ENCODE peak calls at places on chromosomes 13 and 19, in nine cellular contexts. V is adrenal gland, Z is BE2C, U is aorta, A is neural progenitor cell, W is cardiac muscle cell, N is stomach, G is tibial artery, C is tibial nerve. E is an unnamed sample.

GRCh38 chr19:14460935-14461334 is 14.2 kb downstream of the PTGER1 start:
- DNase-seq in Z (no peak), A (no peak), U (no peak), N (no peak), V (no peak), G (no peak), W (no peak), C (no peak), E (no peak)

GRCh38 chr13:45511310-45512147 is 46.8 kb downstream of the COG3 start:
- DNase-seq in A (peak; percentile 80), U (no peak), V (no peak), C (peak; percentile 69), W (peak; percentile 78), G (no peak), N (no peak), Z (peak; percentile 33), E (peak; percentile 42)

GRCh38 chr13:20998649-20999415 is 62.6 kb downstream of the LATS2 start:
- DNase-seq in Z (no peak), A (no peak), N (no peak), G (no peak), C (no peak), U (no peak), W (no peak), V (no peak), E (no peak)

GRCh38 chr13:66888698-66889097 is 341.4 kb downstream of the PCDH9 start:
- DNase-seq in W (no peak), A (no peak), Z (no peak), V (no peak), N (no peak), C (no peak), U (no peak), G (no peak), E (no peak)

GRCh38 chr19:40982594-40983101 is 8.4 kb upstream of the CYP2B6 start:
- DNase-seq in A (no peak), V (no peak), W (no peak), G (no peak), U (no peak), N (no peak), C (no peak), Z (no peak), E (no peak)

GRCh38 chr13:30194906-30195305 is 112.4 kb downstream of the KATNAL1 start:
- DNase-seq in V (no peak), W (peak; percentile 13), U (no peak), N (no peak), G (no peak), Z (no peak), A (no peak), C (no peak), E (no peak)

GRCh38 chr19:7179917-7180306 is 110.4 kb downstream of the ZNF557 start:
- DNase-seq in U (no peak), C (no peak), Z (no peak), V (no peak), W (no peak), G (no peak), A (no peak), N (no peak), E (no peak)

GRCh38 chr13:95087746-95088305 is 213.4 kb downstream of the ABCC4 start:
- DNase-seq in V (no peak), W (no peak), A (no peak), U (no peak), G (no peak), N (no peak), C (no peak), Z (no peak), E (no peak)

GRCh38 chr13:64165826-64166225 is 2750.2 kb upstream of the PCDH20 start:
- DNase-seq in W (no peak), N (no peak), V (no peak), C (no peak), G (no peak), Z (no peak), U (no peak), A (no peak), E (no peak)

GRCh38 chr13:19601749-19602725 is 31.4 kb upstream of the MPHOSPH8 start:
- DNase-seq in G (no peak), Z (peak; percentile 82), U (peak; percentile 54), C (no peak), N (peak; percentile 37), A (peak; percentile 77), W (peak; percentile 55), V (no peak), E (no peak)

GRCh38 chr19:51372649-51373504 is at the start of gene NKG7:
- DNase-seq in C (no peak), N (no peak), G (no peak), V (no peak), W (no peak), A (no peak), Z (no peak), U (no peak), E (peak; percentile 93)

GRCh38 chr13:66264976-66265375 is 965.2 kb downstream of the PCDH9 start:
- DNase-seq in U (no peak), C (no peak), Z (no peak), W (no peak), G (no peak), A (peak; percentile 15), V (no peak), N (no peak), E (no peak)

GRCh38 chr19:29630661-29631060 is 24.6 kb downstream of the POP4 start:
- DNase-seq in U (no peak), Z (no peak), G (no peak), V (no peak), N (no peak), C (no peak), W (no peak), A (no peak), E (no peak)

GRCh38 chr13:59086147-59086546 is 1077.6 kb downstream of the DIAPH3 start:
- DNase-seq in W (no peak), A (no peak), C (no peak), U (no peak), V (no peak), Z (no peak), N (no peak), G (no peak), E (no peak)

GRCh38 chr13:109871018-109871370 is 84.6 kb upstream of the IRS2 start:
- DNase-seq in Z (no peak), W (no peak), U (no peak), A (no peak), G (no peak), N (no peak), V (no peak), C (no peak), E (no peak)

GRCh38 chr19:39319892-39320168 is 833 bp downstream of the LRFN1 start:
- DNase-seq in W (no peak), Z (no peak), V (no peak), C (no peak), A (no peak), U (no peak), N (no peak), G (no peak), E (no peak)
- H3K4me3 ChIP-seq in W (peak overlapping the region; percentile 99), Z (peak overlapping the region; percentile 71), V (no peak overlapping the region), C (no peak overlapping the region), A (peak overlapping the region; percentile 82), U (no peak overlapping the region), N (peak overlapping the region; percentile 54), G (no peak overlapping the region), E (peak overlapping the region; percentile 76)

GRCh38 chr19:57031156-57031555 is 88.6 kb upstream of the USP29 start:
- DNase-seq in C (no peak), G (no peak), V (no peak), N (no peak), W (no peak), Z (no peak), A (no peak), U (no peak), E (no peak)
- H3K9me3 ChIP-seq in C (peaks cover 67% of the 10 kb centered on the region), G (peaks cover 24% of the 10 kb centered on the region), V (no peaks in the 10 kb centered on the region), N (no peaks in the 10 kb centered on the region), W (no peaks in the 10 kb centered on the region), Z (no peaks in the 10 kb centered on the region), A (peaks cover 8% of the 10 kb centered on the region), U (peaks cover 2% of the 10 kb centered on the region), E (no peaks in the 10 kb centered on the region)

GRCh38 chr19:17311455-17312248 is 2.3 kb downstream of the DDA1 start:
- DNase-seq in A (no peak), V (peak; percentile 78), C (no peak), U (no peak), W (no peak), N (no peak), G (no peak), Z (no peak), E (no peak)
- H3K4me3 ChIP-seq in A (no peak overlapping the region), V (no peak overlapping the region), C (no peak overlapping the region), U (no peak overlapping the region), W (no peak overlapping the region), N (no peak overlapping the region), G (no peak overlapping the region), Z (no peak overlapping the region), E (no peak overlapping the region)

GRCh38 chr19:53224606-53225005 is 30.1 kb downstream of the ZNF677 start:
- DNase-seq in W (no peak), A (no peak), Z (no peak), N (no peak), G (no peak), C (no peak), V (no peak), U (no peak), E (no peak)
- H3K9me3 ChIP-seq in W (no peaks in the 10 kb centered on the region), A (peaks cover 16% of the 10 kb centered on the region), Z (peaks cover 3% of the 10 kb centered on the region), N (peaks cover 39% of the 10 kb centered on the region), G (peaks cover 78% of the 10 kb centered on the region), C (peaks cover 95% of the 10 kb centered on the region), V (no peaks in the 10 kb centered on the region), U (peaks cover 17% of the 10 kb centered on the region), E (peaks cover 3% of the 10 kb centered on the region)

GRCh38 chr13:79402074-79402635 is 3.9 kb downstream of the RBM26 start:
- DNase-seq in A (no peak), U (no peak), V (no peak), C (no peak), W (no peak), G (no peak), Z (no peak), N (no peak), E (no peak)

GRCh38 chr13:79404361-79404760 is 1.7 kb downstream of the RBM26 start:
- DNase-seq in N (no peak), V (no peak), C (no peak), Z (no peak), U (no peak), G (no peak), A (peak; percentile 15), W (no peak), E (no peak)

GRCh38 chr13:79402679-79403078 is 3.4 kb downstream of the RBM26 start:
- DNase-seq in G (no peak), N (no peak), V (no peak), U (no peak), W (no peak), A (no peak), Z (no peak), C (no peak), E (no peak)

GRCh38 chr13:79401259-79402071 is 4.6 kb downstream of the RBM26 start:
- DNase-seq in V (no peak), Z (no peak), U (no peak), N (no peak), A (no peak), C (no peak), G (no peak), W (no peak), E (no peak)

GRCh38 chr13:79403113-79403512 is 2.9 kb downstream of the RBM26 start:
- DNase-seq in A (no peak), Z (no peak), C (no peak), W (no peak), N (no peak), U (no peak), G (no peak), V (no peak), E (no peak)
- H3K4me3 ChIP-seq in A (peak overlapping the region; percentile 96), Z (peak overlapping the region; percentile 76), C (no peak overlapping the region), W (peak overlapping the region; percentile 89), N (peak overlapping the region; percentile 100), U (no peak overlapping the region), G (peak overlapping the region; percentile 76), V (no peak overlapping the region), E (peak overlapping the region; percentile 66)